ENCODE peak calls at places on chromosomes 11 and 22, in seven cellular contexts. L is SK-N-SH, Y is HCT116, I is OCI-LY7, H is neural progenitor cell, M is GM23248, Z is MM.1S. Q is an unnamed sample.

GRCh38 chr11:111403021-111403725 is 24.1 kb upstream of the POU2AF1 start:
- DNase-seq in Z (no peak), H (no peak), M (no peak), Y (no peak), L (no peak), I (no peak), Q (no peak)

GRCh38 chr11:38014405-38014804 is 1416.4 kb upstream of the RAG2 start:
- DNase-seq in Z (no peak), L (no peak), M (no peak), H (no peak), I (no peak), Y (no peak), Q (no peak)

GRCh38 chr22:26322179-26322905 is 106.7 kb upstream of the ASPHD2 start:
- DNase-seq in M (peak; percentile 99), L (no peak), I (no peak), Z (no peak), Y (peak; percentile 8), H (no peak), Q (peak; percentile 75)

GRCh38 chr22:30649430-30650007 is 13.9 kb downstream of the SLC35E4 start:
- DNase-seq in L (no peak), Z (no peak), Y (peak; percentile 78), H (no peak), I (no peak), M (peak; percentile 84), Q (peak; percentile 90)

GRCh38 chr11:34274712-34275398 is 83.0 kb downstream of the ABTB2 start:
- DNase-seq in Z (no peak), L (peak; percentile 56), Y (peak; percentile 92), M (peak; percentile 99), H (no peak), I (no peak), Q (peak; percentile 99)

GRCh38 chr11:102886999-102887398 is 12.2 kb upstream of the MMP12 start:
- DNase-seq in M (peak; percentile 11), Y (no peak), Z (no peak), I (no peak), L (no peak), H (no peak), Q (no peak)

GRCh38 chr11:26121466-26121865 is 210.5 kb upstream of the ANO3 start:
- DNase-seq in I (no peak), H (no peak), Y (no peak), L (no peak), M (peak; percentile 2), Z (no peak), Q (no peak)

GRCh38 chr11:9573775-9574555 is 495 bp downstream of the WEE1 start:
- DNase-seq in H (peak; percentile 55), Y (no peak), M (peak; percentile 52), Z (peak; percentile 42), I (peak; percentile 48), L (peak; percentile 66), Q (no peak)

GRCh38 chr11:133306019-133306418 is 226.3 kb downstream of the OPCML start:
- DNase-seq in I (no peak), Z (peak; percentile 82), L (no peak), Y (no peak), H (peak; percentile 55), M (no peak), Q (no peak)

GRCh38 chr11:93024376-93024775 is 54.9 kb downstream of the MTNR1B start:
- DNase-seq in H (no peak), Y (no peak), I (no peak), Z (no peak), L (no peak), M (peak; percentile 31), Q (no peak)

GRCh38 chr22:31229402-31230140 is 17.5 kb downstream of the LIMK2 start:
- DNase-seq in L (peak; percentile 46), I (no peak), M (peak; percentile 51), H (peak; percentile 50), Y (no peak), Z (peak; percentile 53), Q (no peak)

DNA sequence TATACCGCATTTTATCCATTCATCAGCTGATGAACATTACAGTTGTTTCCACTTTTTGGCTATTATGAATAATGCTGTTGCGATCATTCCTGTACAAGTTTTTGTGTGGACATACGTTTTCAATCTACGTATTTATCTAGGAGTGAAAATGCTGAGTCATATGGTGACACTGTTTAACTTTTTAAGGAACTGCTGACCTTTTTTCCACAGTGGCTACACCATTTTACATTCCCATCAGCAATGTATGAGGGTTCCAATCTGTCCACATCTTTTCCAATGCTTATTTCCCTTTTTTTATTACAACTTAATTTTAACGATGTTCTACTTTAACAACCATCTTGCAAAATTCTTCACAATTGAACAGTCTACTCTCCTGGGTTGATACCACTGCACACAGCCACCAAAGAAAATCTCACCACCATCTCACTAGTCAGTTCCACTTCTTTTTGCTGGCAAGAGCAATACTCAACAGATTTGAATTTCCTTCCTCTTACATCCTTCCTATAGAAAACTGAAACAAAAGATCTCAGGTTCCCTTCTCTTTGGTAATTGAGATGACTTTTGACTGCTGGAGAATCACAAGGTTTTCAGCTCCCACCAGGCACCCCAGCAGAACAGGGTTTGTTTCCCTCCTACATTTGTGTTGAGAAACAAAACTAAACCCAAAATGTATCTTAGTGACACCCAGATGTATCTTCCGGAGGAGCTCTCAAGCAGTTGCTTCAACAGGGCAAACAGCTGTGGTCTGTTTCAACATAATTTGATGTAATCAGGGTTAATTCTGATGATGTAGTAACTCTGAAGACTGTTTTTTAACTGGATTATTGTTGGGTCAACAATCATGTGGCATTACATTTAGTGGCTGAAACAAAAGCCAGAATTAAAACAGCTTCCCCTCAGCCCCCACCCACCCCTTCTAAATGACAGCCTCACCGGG is 7.0 kb upstream of the GAB2 start:
- DNase-seq in M (peak; percentile 28), I (peak; percentile 45), L (peak; percentile 59), Y (no peak), H (no peak), Z (peak; percentile 64), Q (no peak)
- TF ChIP-seq EZH2phosphoT487 in M (no peak), I (no peak), L (no peak), Y (no peak), H (no peak), Z (no peak), Q (no peak)

GRCh38 chr22:47341464-47341863 is 579.0 kb downstream of the TBC1D22A start:
- DNase-seq in H (no peak), Y (no peak), M (no peak), Z (no peak), I (no peak), L (no peak), Q (no peak)

GRCh38 chr22:47342446-47342845 is 580.0 kb downstream of the TBC1D22A start:
- DNase-seq in M (no peak), Z (no peak), H (no peak), L (no peak), I (no peak), Y (no peak), Q (no peak)

GRCh38 chr22:47343611-47344010 is 581.2 kb downstream of the TBC1D22A start:
- DNase-seq in Z (no peak), L (no peak), M (no peak), I (no peak), H (no peak), Y (no peak), Q (no peak)

GRCh38 chr22:47345025-47345424 is 582.6 kb downstream of the TBC1D22A start:
- DNase-seq in Y (no peak), Z (no peak), H (no peak), M (no peak), L (no peak), I (no peak), Q (no peak)

DNA sequence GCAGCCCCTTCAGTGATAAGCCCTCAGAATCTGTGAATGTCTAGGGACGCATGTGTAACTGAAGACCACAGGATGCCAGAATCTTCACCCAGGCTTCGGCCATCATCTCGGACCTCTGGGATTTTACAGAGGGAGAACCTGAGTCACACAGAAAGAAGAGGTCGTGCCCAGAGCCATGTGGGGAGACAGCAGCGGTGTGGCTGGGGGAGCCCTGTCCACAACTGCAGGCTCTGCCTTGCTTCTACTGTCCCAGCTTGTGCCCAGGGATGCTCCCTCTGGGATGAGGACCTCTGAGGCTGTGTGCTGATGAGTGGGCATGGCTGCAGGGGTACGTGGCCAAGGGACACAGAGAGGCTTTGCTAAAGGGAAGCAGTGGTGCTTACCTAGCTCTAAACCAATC is 582.0 kb downstream of the TBC1D22A start:
- DNase-seq in I (no peak), M (no peak), Z (no peak), H (no peak), L (no peak), Y (no peak), Q (no peak)
- H3K9me3 ChIP-seq in I (no peaks in the 10 kb centered on the region), M (no peaks in the 10 kb centered on the region), Z (no peaks in the 10 kb centered on the region), H (peaks cover 11% of the 10 kb centered on the region), L (no peaks in the 10 kb centered on the region), Y (no peaks in the 10 kb centered on the region), Q (no peaks in the 10 kb centered on the region)

GRCh38 chr22:28986366-28986765 is 75.3 kb downstream of the C22orf31 start:
- DNase-seq in H (no peak), M (no peak), I (no peak), L (no peak), Y (no peak), Z (no peak), Q (no peak)
- TF ChIP-seq EZH2phosphoT487 in H (no peak), M (no peak), I (no peak), L (no peak), Y (no peak), Z (no peak), Q (no peak)

GRCh38 chr11:3368199-3368598 is 10.7 kb downstream of the ZNF195 start:
- DNase-seq in Y (no peak), M (no peak), I (no peak), L (no peak), H (no peak), Z (no peak), Q (peak; percentile 22)
- H3K9me3 ChIP-seq in Y (peaks cover 3% of the 10 kb centered on the region), M (peaks cover 10% of the 10 kb centered on the region), I (peaks cover 49% of the 10 kb centered on the region), L (peaks cover 26% of the 10 kb centered on the region), H (peaks cover 41% of the 10 kb centered on the region), Z (no peaks in the 10 kb centered on the region), Q (peaks cover 20% of the 10 kb centered on the region)

DNA sequence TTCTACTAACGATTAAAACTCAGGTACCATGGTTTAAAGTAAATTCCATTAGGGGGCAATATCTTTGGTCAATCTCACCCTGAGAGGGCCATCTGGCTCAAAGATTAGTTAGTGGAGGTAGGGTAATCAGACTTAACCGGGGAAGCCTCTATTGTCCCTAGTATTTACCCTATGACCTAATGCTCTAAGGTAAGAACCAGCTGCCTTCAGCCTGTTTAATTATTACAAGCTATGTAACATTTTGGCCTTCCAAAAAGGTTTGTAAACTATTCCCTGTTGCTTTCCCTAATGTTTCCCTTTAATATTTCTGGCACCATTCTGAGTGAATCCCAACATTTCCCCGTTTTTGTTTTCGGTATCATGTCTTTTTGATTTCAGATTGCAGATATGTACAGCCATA is 15.1 kb upstream of the GLYATL1 start:
- DNase-seq in M (no peak), L (no peak), Y (no peak), Z (no peak), H (peak; percentile 20), I (no peak), Q (no peak)
- TF ChIP-seq EZH2phosphoT487 in M (no peak), L (no peak), Y (no peak), Z (no peak), H (no peak), I (no peak), Q (no peak)

GRCh38 chr11:15075162-15075526 is 1.8 kb downstream of the CALCB start:
- DNase-seq in M (no peak), Y (no peak), H (no peak), Z (no peak), I (no peak), L (no peak), Q (no peak)

GRCh38 chr11:15071556-15072255 is 1.7 kb upstream of the CALCB start:
- DNase-seq in M (no peak), H (no peak), Y (no peak), I (no peak), L (no peak), Z (no peak), Q (no peak)

GRCh38 chr11:15074206-15075161 is 1.1 kb downstream of the CALCB start:
- DNase-seq in L (peak; percentile 83), Z (peak; percentile 79), M (peak; percentile 87), Y (peak; percentile 83), H (peak; percentile 95), I (peak; percentile 59), Q (peak; percentile 64)

GRCh38 chr11:15073361-15074205 is at the start of gene CALCB:
- DNase-seq in H (peak; percentile 75), Z (no peak), I (no peak), M (peak; percentile 55), Y (no peak), L (peak; percentile 83), Q (no peak)

GRCh38 chr11:15072551-15073143 is 746 bp upstream of the CALCB start:
- DNase-seq in L (peak; percentile 8), Z (no peak), Y (no peak), I (no peak), M (no peak), H (no peak), Q (no peak)
- H3K9me3 ChIP-seq in L (no peaks in the 10 kb centered on the region), Z (no peaks in the 10 kb centered on the region), Y (no peaks in the 10 kb centered on the region), I (no peaks in the 10 kb centered on the region), M (no peaks in the 10 kb centered on the region), H (no peaks in the 10 kb centered on the region), Q (no peaks in the 10 kb centered on the region)

Q was measured in PC-3.